ENCODE peak calls at places on chromosomes 16 and 17, in eight cellular contexts. J is C1 segment of cervical spinal cord; O is activated T-helper 1 cell treated with Interleukin-2 at 50 U/mL for 16 hours; Y is LHCN-M2; E is GOT3; C is AG08396; F is stimulated activated CD8-positive, alpha-beta memory T cell treated with anti-CD3 and anti-CD28 coated beads, Interleukin-4, amount 100 ng/mL, for 1 hour; W is T-helper 17 cell. U is an unnamed sample.

GRCh38 chr17:73582821-73583220 is 61.4 kb downstream of the SDK2 start:
- DNase-seq in J (no peak), O (no peak), Y (no peak), E (no peak), C (no peak), F (no peak), W (no peak), U (no peak)

GRCh38 chr16:72938426-72939164 is 109.3 kb downstream of the ZFHX3 start:
- DNase-seq in J (no peak), O (no peak), Y (peak), E (peak), C (peak), F (no peak), W (no peak), U (peak)

GRCh38 chr16:57628008-57628781 is at the start of gene ADGRG1:
- DNase-seq in J (peak), O (no peak), Y (peak), E (peak), C (peak), F (no peak), W (no peak), U (peak)

GRCh38 chr17:28227278-28228108 is 91.5 kb upstream of the TMEM97 start:
- DNase-seq in J (no peak), O (no peak), Y (no peak), E (no peak), C (peak), F (no peak), W (no peak), U (peak)

GRCh38 chr16:22373662-22374310 is 633 bp downstream of the CDR2 start:
- DNase-seq in J (no peak), O (peak), Y (no peak), E (no peak), C (peak), F (peak), W (peak), U (peak)

GRCh38 chr17:36743130-36743529 is 141.7 kb downstream of the MRM1 start:
- DNase-seq in J (no peak), O (no peak), Y (no peak), E (no peak), C (no peak), F (no peak), W (no peak), U (no peak)

GRCh38 chr16:7456221-7456620 is 123.6 kb downstream of the RBFOX1 start:
- DNase-seq in J (no peak), O (no peak), Y (no peak), E (no peak), C (no peak), F (no peak), W (no peak), U (no peak)

GRCh38 chr17:41464682-41465081 is 2.5 kb downstream of the KRT32 start:
- DNase-seq in J (no peak), O (no peak), Y (peak), E (no peak), C (peak), F (no peak), W (no peak), U (no peak)

GRCh38 chr17:48375356-48375755 is 54.7 kb downstream of the SKAP1 start:
- DNase-seq in J (no peak), O (no peak), Y (peak), E (no peak), C (peak), F (no peak), W (no peak), U (no peak)

GRCh38 chr17:44501866-44502265 is 1.3 kb downstream of the GPATCH8 start:
- DNase-seq in J (no peak), O (no peak), Y (peak), E (no peak), C (no peak), F (no peak), W (no peak), U (no peak)

GRCh38 chr17:45409659-45410076 is 23.0 kb downstream of the ARHGAP27 start:
- DNase-seq in J (no peak), O (no peak), Y (no peak), E (no peak), C (no peak), F (no peak), W (no peak), U (no peak)

GRCh38 chr16:78489072-78489471 is 389.6 kb downstream of the WWOX start:
- DNase-seq in J (no peak), O (no peak), Y (no peak), E (no peak), C (no peak), F (no peak), W (no peak), U (no peak)

GRCh38 chr17:28982191-28982793 is 23.5 kb downstream of the SEZ6 start:
- DNase-seq in J (no peak), O (peak), Y (no peak), E (no peak), C (no peak), F (no peak), W (peak), U (peak)

GRCh38 chr16:27703545-27703944 is 153.6 kb downstream of the KATNIP start:
- DNase-seq in J (no peak), O (no peak), Y (no peak), E (no peak), C (peak), F (no peak), W (no peak), U (no peak)

GRCh38 chr16:11118479-11118878 is 137.5 kb downstream of the SOCS1 start:
- DNase-seq in J (no peak), O (no peak), Y (no peak), E (no peak), C (no peak), F (no peak), W (no peak), U (no peak)

GRCh38 chr16:50580180-50580771 is 32.1 kb downstream of the NKD1 start:
- DNase-seq in J (no peak), O (no peak), Y (no peak), E (no peak), C (no peak), F (no peak), W (no peak), U (no peak)

GRCh38 chr17:28204244-28204643 is 114.8 kb upstream of the TMEM97 start:
- DNase-seq in J (no peak), O (no peak), Y (no peak), E (no peak), C (no peak), F (no peak), W (no peak), U (no peak)

GRCh38 chr17:57109393-57110151 is 24.5 kb downstream of the AKAP1 start:
- DNase-seq in J (no peak), O (no peak), Y (no peak), E (no peak), C (no peak), F (no peak), W (no peak), U (no peak)

GRCh38 chr17:59437766-59438165 is 106.3 kb downstream of the YPEL2 start:
- DNase-seq in J (no peak), O (no peak), Y (no peak), E (no peak), C (no peak), F (no peak), W (no peak), U (no peak)

GRCh38 chr16:85390511-85391174 is 222.5 kb upstream of the GSE1 start:
- DNase-seq in J (no peak), O (no peak), Y (peak), E (peak), C (peak), F (no peak), W (no peak), U (peak)

GRCh38 chr16:84827131-84827574 is 7.4 kb downstream of the CRISPLD2 start:
- DNase-seq in J (no peak), O (no peak), Y (no peak), E (no peak), C (no peak), F (no peak), W (no peak), U (no peak)

GRCh38 chr16:88582912-88583575 is 12.8 kb downstream of the ZC3H18 start:
- DNase-seq in J (no peak), O (no peak), Y (no peak), E (no peak), C (no peak), F (no peak), W (no peak), U (no peak)

GRCh38 chr16:48608452-48608851 is 1.5 kb downstream of the N4BP1 start:
- DNase-seq in J (no peak), O (no peak), Y (peak), E (no peak), C (no peak), F (no peak), W (no peak), U (no peak)

GRCh38 chr17:8326591-8327583 is 12.8 kb upstream of the ODF4 start:
- DNase-seq in J (no peak), O (peak), Y (peak), E (no peak), C (peak), F (no peak), W (peak), U (no peak)

GRCh38 chr17:45997166-45997565 is 1.9 kb upstream of the STH start:
- DNase-seq in J (no peak), O (no peak), Y (no peak), E (no peak), C (no peak), F (no peak), W (no peak), U (no peak)

U was measured in ascending aorta.